ENCODE peak calls at places on chromosome 9, in four cellular contexts. E is PC-3, M is dorsolateral prefrontal cortex, Y is endothelial cell of umbilical vein. C is an unnamed sample. For H3K27me3, the result is how much of the 10 kb centered on the place peaks cover.

GRCh38 chr9:69653261-69653660 is 18.9 kb downstream of the APBA1 start:
- DNase-seq in Y (no peak), M (no peak), E (no peak), C (no peak)

GRCh38 chr9:120929392-120929791 is 2.8 kb upstream of the TRAF1 start:
- DNase-seq in M (no peak), Y (no peak), E (no peak), C (no peak)

GRCh38 chr9:1386420-1386819 is 336.3 kb downstream of the DMRT2 start:
- DNase-seq in E (no peak), M (no peak), Y (no peak), C (no peak)

GRCh38 chr9:87337335-87338074 is 160.2 kb upstream of the DAPK1 start:
- DNase-seq in M (no peak), Y (peak), E (no peak), C (no peak)

GRCh38 chr9:79610019-79610760 is 38.4 kb downstream of the TLE4 start:
- DNase-seq in M (no peak), E (no peak), Y (no peak), C (no peak)

GRCh38 chr9:77588319-77588937 is 59.7 kb downstream of the GNA14 start:
- DNase-seq in M (no peak), E (peak), Y (peak), C (no peak)

GRCh38 chr9:68567565-68567964 is 26.9 kb upstream of the TMEM252 start:
- DNase-seq in M (no peak), Y (no peak), E (no peak), C (no peak)

GRCh38 chr9:84773023-84773422 is 103.5 kb downstream of the NTRK2 start:
- DNase-seq in M (no peak), Y (peak), E (no peak), C (no peak)

GRCh38 chr9:93037476-93037971 is 21.0 kb upstream of the SUSD3 start:
- DNase-seq in E (no peak), Y (no peak), M (no peak), C (no peak)

GRCh38 chr9:93669116-93669957 is 93.0 kb downstream of the PHF2 start:
- DNase-seq in E (no peak), Y (no peak), M (peak), C (peak)

GRCh38 chr9:73118898-73119554 is 32.6 kb upstream of the ANXA1 start:
- DNase-seq in E (peak), M (no peak), Y (peak), C (no peak)

GRCh38 chr9:13983607-13984006 is 330.3 kb downstream of the NFIB start:
- DNase-seq in E (no peak), M (no peak), Y (peak), C (no peak)

GRCh38 chr9:111039203-111039907 is 1.1 kb upstream of the LPAR1 start:
- DNase-seq in M (no peak), E (no peak), Y (no peak), C (no peak)

GRCh38 chr9:111038336-111039202 is at the start of gene LPAR1:
- DNase-seq in E (peak), Y (no peak), M (peak), C (no peak)

GRCh38 chr9:111036068-111036789 is 2.0 kb downstream of the LPAR1 start:
- DNase-seq in Y (no peak), M (peak), E (peak), C (no peak)

GRCh38 chr9:111037744-111038335 is 430 bp downstream of the LPAR1 start:
- DNase-seq in Y (no peak), M (no peak), E (peak), C (no peak)

DNA sequence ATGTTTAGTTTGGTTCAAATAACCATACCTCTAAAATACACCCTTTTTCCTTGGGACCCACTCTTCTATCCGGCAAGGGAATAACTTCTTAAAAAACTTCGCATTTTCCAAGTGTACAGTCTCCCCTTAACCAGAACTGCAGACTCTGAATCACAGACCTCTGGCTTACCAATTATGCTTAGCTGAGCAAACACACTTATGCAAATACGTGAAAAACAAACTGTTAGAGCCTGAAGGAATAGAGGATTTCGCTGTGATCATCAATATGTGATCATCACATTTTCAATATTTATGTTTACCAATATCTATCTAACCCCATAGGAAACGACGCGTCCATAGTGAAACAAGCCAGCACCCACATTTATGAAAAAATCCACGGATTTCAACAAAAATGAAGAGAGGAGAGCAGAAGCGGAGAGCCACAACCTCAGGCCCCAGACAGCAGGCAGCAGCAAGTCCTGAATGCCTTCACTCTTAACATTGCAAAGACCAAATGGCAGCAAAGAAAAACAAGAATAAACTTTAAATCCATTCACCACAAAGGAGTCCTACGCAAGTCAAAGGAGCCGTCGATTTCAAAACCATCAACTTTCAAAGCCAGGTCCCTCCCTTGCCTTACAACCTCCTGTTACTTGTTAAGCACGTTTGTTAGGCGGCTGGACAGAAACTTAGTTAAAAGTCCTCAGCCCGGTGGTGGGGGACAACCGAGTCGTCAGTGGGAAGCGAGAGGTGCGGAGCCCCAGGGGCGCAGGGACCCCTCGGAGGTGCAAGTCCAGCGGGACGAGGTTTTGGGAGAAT is 1.1 kb downstream of the LPAR1 start:
- DNase-seq in M (no peak), E (peak), Y (no peak), C (no peak)
- H3K4me3 ChIP-seq in M (peak), E (peak), Y (peak), C (peak)

DNA sequence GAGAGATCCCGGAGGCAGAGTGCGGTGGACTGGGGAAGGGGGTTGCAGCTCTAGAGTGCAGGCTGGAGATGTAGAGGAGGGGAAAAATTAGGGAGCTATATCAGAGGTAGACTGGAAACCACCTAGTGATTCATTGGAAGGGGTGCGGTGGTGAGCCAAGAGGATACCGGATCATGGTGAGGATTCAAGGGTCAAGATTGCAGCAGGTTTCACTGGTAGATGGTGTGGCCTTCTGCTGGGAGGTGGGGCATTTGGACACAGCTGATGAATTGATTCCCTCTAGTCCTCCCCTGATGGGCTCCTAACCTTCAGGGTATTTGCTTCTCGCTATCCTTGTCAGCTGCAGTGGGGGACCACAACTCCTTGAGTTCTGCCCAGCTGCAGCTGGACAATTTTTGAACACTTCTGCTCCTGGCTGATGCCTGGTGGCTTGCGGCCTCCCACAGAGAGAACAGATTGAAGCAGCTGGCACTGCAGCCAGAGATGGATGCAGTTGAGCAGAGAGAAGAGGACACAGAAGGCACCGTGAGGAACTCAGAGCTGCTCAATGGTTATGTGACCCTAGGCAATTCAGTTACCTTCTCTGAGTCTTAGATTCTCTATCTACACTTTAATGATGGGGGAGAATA is 134.4 kb upstream of the ABCA1 start:
- DNase-seq in E (no peak), M (no peak), Y (no peak), C (no peak)
- H3K27ac ChIP-seq in E (no peak), M (no peak), Y (no peak), C (no peak)

GRCh38 chr9:126983767-126984166 is 69.2 kb downstream of the RALGPS1 start:
- DNase-seq in Y (no peak), M (no peak), E (no peak), C (no peak)
- H3K27me3 ChIP-seq in Y (under half), M (under half), E (under half), C (under half)

GRCh38 chr9:137453643-137454081 is 5.5 kb downstream of the NSMF start:
- DNase-seq in Y (peak), E (peak), M (no peak), C (no peak)
- H3K4me3 ChIP-seq in Y (no peak), E (no peak), M (no peak), C (peak)

GRCh38 chr9:129149442-129149841 is 28.6 kb downstream of the IER5L start:
- DNase-seq in M (no peak), E (no peak), Y (no peak), C (no peak)
- H3K27ac ChIP-seq in M (no peak), E (no peak), Y (no peak), C (peak)

DNA sequence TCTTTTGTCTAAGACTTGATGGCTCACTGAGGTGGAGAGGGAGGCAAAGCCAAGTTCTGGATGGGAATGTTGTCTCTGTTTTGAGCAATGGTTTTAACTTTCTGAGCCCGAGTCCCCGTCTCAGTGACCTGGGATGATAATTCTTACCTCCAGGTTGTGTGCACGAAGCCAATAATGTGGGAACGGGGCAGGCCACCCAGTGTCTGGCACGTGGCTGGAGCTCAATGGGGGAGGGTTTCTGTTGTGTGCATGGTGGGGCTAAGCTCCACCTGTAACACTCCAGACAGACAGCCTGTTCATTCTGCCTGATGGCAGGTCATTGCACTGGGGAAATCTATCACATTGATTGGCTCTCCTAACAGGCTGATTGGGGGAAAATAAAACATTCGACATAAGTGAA is 37.1 kb upstream of the NTNG2 start:
- DNase-seq in M (no peak), Y (no peak), E (no peak), C (no peak)
- H3K27me3 ChIP-seq in M (under half), Y (under half), E (half or more), C (under half)

GRCh38 chr9:131395745-131396479 is 2.0 kb downstream of the PRRC2B start:
- DNase-seq in E (no peak), M (no peak), Y (peak), C (no peak)
- H3K4me3 ChIP-seq in E (peak), M (peak), Y (peak), C (peak)

DNA sequence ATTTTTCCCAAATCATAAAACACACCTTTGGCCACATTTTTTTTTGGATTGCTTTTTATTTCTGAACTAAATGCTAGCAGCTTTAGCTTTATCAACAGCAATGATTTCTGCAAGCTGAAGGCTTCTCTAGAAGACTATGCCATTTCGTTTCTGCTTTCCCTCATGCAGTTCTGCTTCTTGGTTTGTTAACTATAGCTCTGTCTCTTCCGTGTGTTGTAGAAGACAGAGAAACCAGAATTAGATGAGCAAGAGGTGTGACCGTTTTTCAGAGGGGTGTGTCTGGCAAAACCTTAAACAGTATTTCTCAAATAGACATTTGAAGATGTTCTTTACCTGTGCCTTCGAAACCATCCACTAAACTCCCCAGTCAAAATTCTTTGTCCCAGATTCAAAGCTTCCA is 131.5 kb downstream of the ZNF462 start:
- DNase-seq in M (no peak), E (no peak), Y (no peak), C (no peak)
- H3K27ac ChIP-seq in M (no peak), E (no peak), Y (no peak), C (no peak)

C was measured in thoracic aorta.